ENCODE peak calls at places on chromosomes 4 and X, in nine cellular contexts. V is NCI-H69; H is stimulated activated CD4-positive, alpha-beta T cell treated with anti-CD3 and anti-CD28 coated beads, Interleukin-12 subunit alpha, Interleukin-12 subunit beta, amount 100 ng/mL, for 48 hours; C is T-helper 2 cell; D is tibial artery; P is activated CD8-positive, alpha-beta memory T cell treated with anti-CD3 and anti-CD28 coated beads for 24 hours; A is sciatic nerve; X is NCI-H510A treated with DMSO at 0.1 percent for 48 hours; F is left ventricle myocardium inferior. G is an unnamed sample.

GRCh38 chr4:76748649-76749048 is 149.3 kb downstream of the SOWAHB start:
- DNase-seq in V (peak), H (no peak), C (peak), D (peak), P (no peak), A (no peak), X (peak), F (no peak), G (peak)

GRCh38 chr4:109887071-109887470 is 25.6 kb upstream of the EGF start:
- DNase-seq in V (no peak), H (no peak), C (no peak), D (no peak), P (no peak), A (no peak), X (no peak), F (no peak), G (no peak)

GRCh38 chr4:95165926-95166524 is 382.7 kb downstream of the UNC5C start:
- DNase-seq in V (peak), H (no peak), C (peak), D (no peak), P (no peak), A (no peak), X (peak), F (no peak), G (peak)

GRCh38 chrX:71815906-71816156 is 52.7 kb downstream of the CXorf49B start:
- DNase-seq in V (no peak), H (no peak), C (no peak), D (no peak), P (no peak), A (no peak), X (no peak), F (no peak), G (no peak)

GRCh38 chr4:107691378-107691777 is 28.7 kb downstream of the PAPSS1 start:
- DNase-seq in V (peak), H (no peak), C (no peak), D (no peak), P (no peak), A (no peak), X (no peak), F (no peak), G (no peak)

GRCh38 chr4:127995776-127996175 is 30.6 kb downstream of the ABHD18 start:
- DNase-seq in V (peak), H (no peak), C (no peak), D (no peak), P (no peak), A (no peak), X (no peak), F (no peak), G (no peak)

GRCh38 chr4:56941403-56941802 is 33.7 kb downstream of the REST start:
- DNase-seq in V (no peak), H (no peak), C (no peak), D (no peak), P (no peak), A (no peak), X (no peak), F (no peak), G (no peak)

GRCh38 chrX:19121898-19122640 is at the start of gene ADGRG2:
- DNase-seq in V (peak), H (no peak), C (peak), D (no peak), P (no peak), A (peak), X (no peak), F (peak), G (peak)

GRCh38 chrX:24425806-24426205 is 39.3 kb upstream of the PDK3 start:
- DNase-seq in V (no peak), H (no peak), C (no peak), D (no peak), P (no peak), A (no peak), X (no peak), F (no peak), G (no peak)

GRCh38 chr4:119026662-119027444 is 108.8 kb upstream of the MYOZ2 start:
- DNase-seq in V (no peak), H (no peak), C (no peak), D (peak), P (no peak), A (peak), X (no peak), F (no peak), G (peak)

GRCh38 chrX:68146054-68146453 is 287.2 kb downstream of the OPHN1 start:
- DNase-seq in V (no peak), H (no peak), C (peak), D (no peak), P (no peak), A (no peak), X (peak), F (no peak), G (peak)

GRCh38 chr4:147747787-147748454 is 16.0 kb downstream of the ARHGAP10 start:
- DNase-seq in V (no peak), H (no peak), C (no peak), D (no peak), P (no peak), A (no peak), X (no peak), F (no peak), G (no peak)

GRCh38 chr4:110510955-110511544 is 35.1 kb downstream of the ENPEP start:
- DNase-seq in V (peak), H (no peak), C (peak), D (no peak), P (no peak), A (no peak), X (peak), F (no peak), G (peak)

GRCh38 chr4:1959104-1959384 is 49.7 kb downstream of the NELFA start:
- DNase-seq in V (no peak), H (no peak), C (no peak), D (no peak), P (no peak), A (no peak), X (no peak), F (no peak), G (no peak)

GRCh38 chrX:18026171-18026570 is 165.1 kb upstream of the RAI2 start:
- DNase-seq in V (peak), H (no peak), C (no peak), D (no peak), P (no peak), A (no peak), X (no peak), F (no peak), G (no peak)

GRCh38 chrX:97876697-97877407 is 993.1 kb downstream of the RPA4 start:
- DNase-seq in V (no peak), H (no peak), C (no peak), D (no peak), P (no peak), A (no peak), X (no peak), F (no peak), G (no peak)

GRCh38 chr4:168886361-168886760 is 123.7 kb downstream of the CBR4 start:
- DNase-seq in V (no peak), H (no peak), C (no peak), D (no peak), P (no peak), A (no peak), X (no peak), F (no peak), G (peak)

GRCh38 chrX:104113237-104113965 is 1.1 kb downstream of the ZCCHC18 start:
- DNase-seq in V (peak), H (peak), C (peak), D (peak), P (peak), A (peak), X (peak), F (no peak), G (peak)

GRCh38 chrX:40253770-40254169 is 156.0 kb upstream of the BCOR start:
- DNase-seq in V (no peak), H (no peak), C (no peak), D (no peak), P (no peak), A (no peak), X (no peak), F (no peak), G (no peak)

GRCh38 chr4:138300616-138301015 is 58.5 kb upstream of the SLC7A11 start:
- DNase-seq in V (no peak), H (no peak), C (no peak), D (no peak), P (no peak), A (no peak), X (no peak), F (no peak), G (no peak)

GRCh38 chr4:3360741-3361140 is 67.9 kb downstream of the RGS12 start:
- DNase-seq in V (no peak), H (no peak), C (no peak), D (no peak), P (no peak), A (no peak), X (no peak), F (no peak), G (no peak)

GRCh38 chr4:147513952-147514351 is 33.1 kb downstream of the EDNRA start:
- DNase-seq in V (no peak), H (no peak), C (no peak), D (no peak), P (no peak), A (no peak), X (no peak), F (no peak), G (no peak)

GRCh38 chr4:152605641-152606304 is 69.9 kb upstream of the FBXW7 start:
- DNase-seq in V (peak), H (no peak), C (no peak), D (no peak), P (no peak), A (no peak), X (no peak), F (no peak), G (peak)

GRCh38 chrX:7147431-7147977 is at the start of gene STS:
- DNase-seq in V (peak), H (peak), C (peak), D (no peak), P (peak), A (peak), X (no peak), F (peak), G (peak)

GRCh38 chr4:29309050-29309449 is 1411.1 kb upstream of the PCDH7 start:
- DNase-seq in V (no peak), H (no peak), C (no peak), D (no peak), P (no peak), A (no peak), X (no peak), F (no peak), G (no peak)

GRCh38 chr4:43146198-43146597 is 253.7 kb downstream of the GRXCR1 start:
- DNase-seq in V (no peak), H (no peak), C (no peak), D (no peak), P (no peak), A (no peak), X (no peak), F (no peak), G (no peak)

GRCh38 chrX:150765237-150765636 is 72.0 kb downstream of the MTMR1 start:
- DNase-seq in V (no peak), H (no peak), C (no peak), D (no peak), P (peak), A (no peak), X (no peak), F (no peak), G (no peak)